ENCODE peak calls at places on chromosomes 4 and X, in eight cellular contexts. One of them, this sample, is unnamed.
A peak's percentile ranks its signal among the peaks of the same experiment; 100 is the strongest.

GRCh38 chr4:185040523-185040922 is 22.2 kb downstream of the HELT start:
- DNase-seq in A549: no peak
- DNase-seq in glutamatergic neuron: no peak
- DNase-seq in neural crest cell: no peak
- DNase-seq in astrocyte of the spinal cord: no peak
- DNase-seq in fibroblast of the aortic adventitia: no peak
- DNase-seq in nephron progenitor cell: no peak
- DNase-seq in left lung: no peak
- DNase-seq in this sample: no peak

GRCh38 chr4:70251250-70251944 is 9.0 kb downstream of the CSN3 start:
- DNase-seq in neural crest cell: no peak
- DNase-seq in A549: no peak
- DNase-seq in nephron progenitor cell: no peak
- DNase-seq in glutamatergic neuron: no peak
- DNase-seq in left lung: no peak
- DNase-seq in astrocyte of the spinal cord: no peak
- DNase-seq in fibroblast of the aortic adventitia: no peak
- DNase-seq in this sample: no peak

GRCh38 chrX:41265615-41266014 is 68.3 kb upstream of the DDX3X start:
- DNase-seq in fibroblast of the aortic adventitia: peak; percentile 78
- DNase-seq in neural crest cell: no peak
- DNase-seq in A549: no peak
- DNase-seq in nephron progenitor cell: no peak
- DNase-seq in astrocyte of the spinal cord: peak; percentile 79
- DNase-seq in left lung: no peak
- DNase-seq in glutamatergic neuron: no peak
- DNase-seq in this sample: peak; percentile 67

GRCh38 chrX:153405426-153405825 is 4.3 kb upstream of the PNMA6E start:
- DNase-seq in A549: no peak
- DNase-seq in glutamatergic neuron: no peak
- DNase-seq in fibroblast of the aortic adventitia: no peak
- DNase-seq in nephron progenitor cell: no peak
- DNase-seq in neural crest cell: no peak
- DNase-seq in astrocyte of the spinal cord: no peak
- DNase-seq in left lung: no peak
- DNase-seq in this sample: no peak

GRCh38 chrX:135257469-135257868 is 5.6 kb downstream of the ETDA start:
- DNase-seq in astrocyte of the spinal cord: no peak
- DNase-seq in neural crest cell: no peak
- DNase-seq in nephron progenitor cell: no peak
- DNase-seq in left lung: no peak
- DNase-seq in A549: no peak
- DNase-seq in glutamatergic neuron: no peak
- DNase-seq in fibroblast of the aortic adventitia: no peak
- DNase-seq in this sample: no peak

GRCh38 chrX:40719218-40719617 is 16.1 kb downstream of the MED14 start:
- DNase-seq in nephron progenitor cell: no peak
- DNase-seq in neural crest cell: no peak
- DNase-seq in astrocyte of the spinal cord: peak; percentile 29
- DNase-seq in glutamatergic neuron: no peak
- DNase-seq in left lung: no peak
- DNase-seq in fibroblast of the aortic adventitia: peak; percentile 57
- DNase-seq in A549: no peak
- DNase-seq in this sample: no peak

GRCh38 chr4:174214102-174214878 is 69.2 kb downstream of the FBXO8 start:
- DNase-seq in nephron progenitor cell: peak; percentile 28
- DNase-seq in neural crest cell: no peak
- DNase-seq in astrocyte of the spinal cord: no peak
- DNase-seq in left lung: no peak
- DNase-seq in A549: no peak
- DNase-seq in fibroblast of the aortic adventitia: no peak
- DNase-seq in glutamatergic neuron: peak; percentile 27
- DNase-seq in this sample: no peak

GRCh38 chr4:8108261-8108660 is 50.4 kb downstream of the ABLIM2 start:
- DNase-seq in fibroblast of the aortic adventitia: no peak
- DNase-seq in left lung: peak; percentile 75
- DNase-seq in nephron progenitor cell: no peak
- DNase-seq in A549: no peak
- DNase-seq in glutamatergic neuron: no peak
- DNase-seq in neural crest cell: no peak
- DNase-seq in astrocyte of the spinal cord: no peak
- DNase-seq in this sample: no peak

GRCh38 chrX:115898382-115899001 is 272.1 kb upstream of the AGTR2 start:
- DNase-seq in fibroblast of the aortic adventitia: peak; percentile 72
- DNase-seq in nephron progenitor cell: no peak
- DNase-seq in astrocyte of the spinal cord: peak; percentile 35
- DNase-seq in glutamatergic neuron: peak; percentile 14
- DNase-seq in left lung: no peak
- DNase-seq in A549: no peak
- DNase-seq in neural crest cell: no peak
- DNase-seq in this sample: no peak

GRCh38 chr4:169922632-169923276 is 103.4 kb downstream of the MFAP3L start:
- DNase-seq in nephron progenitor cell: no peak
- DNase-seq in neural crest cell: no peak
- DNase-seq in A549: no peak
- DNase-seq in left lung: no peak
- DNase-seq in glutamatergic neuron: no peak
- DNase-seq in astrocyte of the spinal cord: no peak
- DNase-seq in fibroblast of the aortic adventitia: peak; percentile 40
- DNase-seq in this sample: no peak

GRCh38 chr4:82744284-82744963 is 54.2 kb downstream of the SCD5 start:
- DNase-seq in A549: no peak
- DNase-seq in neural crest cell: no peak
- DNase-seq in left lung: no peak
- DNase-seq in glutamatergic neuron: no peak
- DNase-seq in fibroblast of the aortic adventitia: no peak
- DNase-seq in nephron progenitor cell: no peak
- DNase-seq in astrocyte of the spinal cord: peak; percentile 7
- DNase-seq in this sample: no peak

GRCh38 chr4:2291705-2292651 is 30.1 kb upstream of the MXD4 start:
- DNase-seq in neural crest cell: no peak
- DNase-seq in fibroblast of the aortic adventitia: no peak
- DNase-seq in left lung: peak; percentile 63
- DNase-seq in A549: no peak
- DNase-seq in nephron progenitor cell: no peak
- DNase-seq in astrocyte of the spinal cord: no peak
- DNase-seq in glutamatergic neuron: no peak
- DNase-seq in this sample: peak; percentile 39

GRCh38 chr4:79574741-79575451 is 166.9 kb upstream of the GK2 start:
- DNase-seq in left lung: no peak
- DNase-seq in nephron progenitor cell: no peak
- DNase-seq in fibroblast of the aortic adventitia: no peak
- DNase-seq in neural crest cell: no peak
- DNase-seq in astrocyte of the spinal cord: no peak
- DNase-seq in glutamatergic neuron: no peak
- DNase-seq in A549: no peak
- DNase-seq in this sample: no peak

GRCh38 chr4:79576480-79576803 is 168.4 kb upstream of the GK2 start:
- DNase-seq in nephron progenitor cell: peak; percentile 12
- DNase-seq in astrocyte of the spinal cord: peak; percentile 44
- DNase-seq in fibroblast of the aortic adventitia: peak; percentile 51
- DNase-seq in left lung: no peak
- DNase-seq in A549: no peak
- DNase-seq in glutamatergic neuron: peak; percentile 55
- DNase-seq in neural crest cell: peak; percentile 9
- DNase-seq in this sample: no peak

GRCh38 chr4:79578613-79579012 is 170.6 kb upstream of the GK2 start:
- DNase-seq in A549: no peak
- DNase-seq in nephron progenitor cell: no peak
- DNase-seq in left lung: peak; percentile 62
- DNase-seq in glutamatergic neuron: no peak
- DNase-seq in neural crest cell: no peak
- DNase-seq in astrocyte of the spinal cord: no peak
- DNase-seq in fibroblast of the aortic adventitia: no peak
- DNase-seq in this sample: peak; percentile 58

GRCh38 chr4:79575709-79576479 is 167.9 kb upstream of the GK2 start:
- DNase-seq in nephron progenitor cell: no peak
- DNase-seq in glutamatergic neuron: no peak
- DNase-seq in neural crest cell: no peak
- DNase-seq in astrocyte of the spinal cord: no peak
- DNase-seq in A549: no peak
- DNase-seq in fibroblast of the aortic adventitia: peak; percentile 24
- DNase-seq in left lung: no peak
- DNase-seq in this sample: no peak
- TF ChIP-seq CTCF in nephron progenitor cell: no peak
- TF ChIP-seq CTCF in glutamatergic neuron: no peak
- TF ChIP-seq CTCF in neural crest cell: no peak
- TF ChIP-seq CTCF in astrocyte of the spinal cord: no peak
- TF ChIP-seq CTCF in A549: no peak
- TF ChIP-seq CTCF in fibroblast of the aortic adventitia: no peak
- TF ChIP-seq CTCF in left lung: no peak
- TF ChIP-seq CTCF in this sample: no peak

DNA sequence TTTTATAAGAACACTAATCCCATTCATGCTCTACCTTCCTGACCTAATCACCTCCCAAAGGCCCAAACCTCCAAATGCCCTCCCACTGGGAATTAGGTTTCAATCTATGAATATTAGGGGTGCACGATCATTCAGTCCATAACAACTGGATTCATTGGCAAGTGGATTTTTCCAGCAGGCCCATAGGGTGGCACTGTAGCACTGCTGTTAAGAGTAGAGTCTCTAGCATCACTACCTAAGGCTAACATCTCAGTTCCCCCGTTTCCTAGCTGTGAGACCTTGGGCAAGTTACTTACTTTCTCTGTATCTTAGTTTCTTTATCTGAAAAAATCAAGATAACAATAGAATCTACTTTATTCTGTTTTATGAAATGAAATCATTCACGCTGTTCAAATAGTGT is 315.8 kb downstream of the STIM2 start:
- DNase-seq in glutamatergic neuron: peak; percentile 41
- DNase-seq in A549: no peak
- DNase-seq in neural crest cell: no peak
- DNase-seq in left lung: no peak
- DNase-seq in fibroblast of the aortic adventitia: peak; percentile 84
- DNase-seq in nephron progenitor cell: peak; percentile 18
- DNase-seq in astrocyte of the spinal cord: peak; percentile 32
- DNase-seq in this sample: no peak
- TF ChIP-seq CTCF in glutamatergic neuron: no peak
- TF ChIP-seq CTCF in A549: no peak
- TF ChIP-seq CTCF in neural crest cell: peak; percentile 64
- TF ChIP-seq CTCF in left lung: no peak
- TF ChIP-seq CTCF in fibroblast of the aortic adventitia: peak; percentile 71
- TF ChIP-seq CTCF in nephron progenitor cell: peak; percentile 29
- TF ChIP-seq CTCF in astrocyte of the spinal cord: peak; percentile 52
- TF ChIP-seq CTCF in this sample: no peak

GRCh38 chrX:117743469-117744251 is 372.9 kb downstream of the KLHL13 start:
- DNase-seq in nephron progenitor cell: peak; percentile 2
- DNase-seq in fibroblast of the aortic adventitia: no peak
- DNase-seq in left lung: no peak
- DNase-seq in astrocyte of the spinal cord: no peak
- DNase-seq in glutamatergic neuron: peak; percentile 10
- DNase-seq in neural crest cell: no peak
- DNase-seq in A549: no peak
- DNase-seq in this sample: no peak
- TF ChIP-seq CTCF in nephron progenitor cell: peak; percentile 23
- TF ChIP-seq CTCF in fibroblast of the aortic adventitia: peak; percentile 10
- TF ChIP-seq CTCF in left lung: no peak
- TF ChIP-seq CTCF in astrocyte of the spinal cord: no peak
- TF ChIP-seq CTCF in glutamatergic neuron: peak; percentile 23
- TF ChIP-seq CTCF in neural crest cell: peak; percentile 57
- TF ChIP-seq CTCF in A549: no peak
- TF ChIP-seq CTCF in this sample: no peak

GRCh38 chrX:96843566-96843965 is 40.1 kb upstream of the RPA4 start:
- DNase-seq in neural crest cell: no peak
- DNase-seq in glutamatergic neuron: no peak
- DNase-seq in left lung: no peak
- DNase-seq in A549: no peak
- DNase-seq in astrocyte of the spinal cord: no peak
- DNase-seq in nephron progenitor cell: peak; percentile 26
- DNase-seq in fibroblast of the aortic adventitia: peak; percentile 30
- DNase-seq in this sample: no peak
- TF ChIP-seq CTCF in neural crest cell: peak; percentile 40
- TF ChIP-seq CTCF in glutamatergic neuron: no peak
- TF ChIP-seq CTCF in left lung: no peak
- TF ChIP-seq CTCF in A549: no peak
- TF ChIP-seq CTCF in astrocyte of the spinal cord: peak; percentile 29
- TF ChIP-seq CTCF in nephron progenitor cell: peak; percentile 39
- TF ChIP-seq CTCF in fibroblast of the aortic adventitia: peak; percentile 24
- TF ChIP-seq CTCF in this sample: no peak

GRCh38 chrX:26192204-26192603 is at the start of gene MAGEB6:
- DNase-seq in glutamatergic neuron: no peak
- DNase-seq in A549: no peak
- DNase-seq in fibroblast of the aortic adventitia: no peak
- DNase-seq in astrocyte of the spinal cord: no peak
- DNase-seq in left lung: no peak
- DNase-seq in neural crest cell: no peak
- DNase-seq in nephron progenitor cell: no peak
- DNase-seq in this sample: no peak
- TF ChIP-seq CTCF in glutamatergic neuron: no peak
- TF ChIP-seq CTCF in A549: no peak
- TF ChIP-seq CTCF in fibroblast of the aortic adventitia: no peak
- TF ChIP-seq CTCF in astrocyte of the spinal cord: no peak
- TF ChIP-seq CTCF in left lung: no peak
- TF ChIP-seq CTCF in neural crest cell: no peak
- TF ChIP-seq CTCF in nephron progenitor cell: no peak
- TF ChIP-seq CTCF in this sample: no peak

GRCh38 chr4:60589425-60589824 is 610.7 kb upstream of the ADGRL3 start:
- DNase-seq in A549: no peak
- DNase-seq in neural crest cell: no peak
- DNase-seq in astrocyte of the spinal cord: no peak
- DNase-seq in glutamatergic neuron: no peak
- DNase-seq in fibroblast of the aortic adventitia: no peak
- DNase-seq in left lung: no peak
- DNase-seq in nephron progenitor cell: no peak
- DNase-seq in this sample: no peak
- TF ChIP-seq CTCF in A549: no peak
- TF ChIP-seq CTCF in neural crest cell: no peak
- TF ChIP-seq CTCF in astrocyte of the spinal cord: no peak
- TF ChIP-seq CTCF in glutamatergic neuron: no peak
- TF ChIP-seq CTCF in fibroblast of the aortic adventitia: no peak
- TF ChIP-seq CTCF in left lung: no peak
- TF ChIP-seq CTCF in nephron progenitor cell: no peak
- TF ChIP-seq CTCF in this sample: no peak

GRCh38 chr4:153346563-153346962 is 2.1 kb downstream of the MND1 start:
- DNase-seq in neural crest cell: no peak
- DNase-seq in nephron progenitor cell: no peak
- DNase-seq in left lung: no peak
- DNase-seq in A549: no peak
- DNase-seq in astrocyte of the spinal cord: no peak
- DNase-seq in fibroblast of the aortic adventitia: peak; percentile 21
- DNase-seq in glutamatergic neuron: no peak
- DNase-seq in this sample: no peak
- TF ChIP-seq CTCF in neural crest cell: no peak
- TF ChIP-seq CTCF in nephron progenitor cell: no peak
- TF ChIP-seq CTCF in left lung: no peak
- TF ChIP-seq CTCF in A549: no peak
- TF ChIP-seq CTCF in astrocyte of the spinal cord: peak; percentile 5
- TF ChIP-seq CTCF in fibroblast of the aortic adventitia: peak; percentile 31
- TF ChIP-seq CTCF in glutamatergic neuron: no peak
- TF ChIP-seq CTCF in this sample: no peak

This sample was measured in CD14-positive monocyte.